ENCODE peak calls at places on chromosomes 12 and 14, in nine cellular contexts. One of them, this sample, is unnamed.

GRCh38 chr14:88983755-88984154 is 159.3 kb downstream of the TTC8 start:
- DNase-seq in foreskin fibroblast: peak
- DNase-seq in ELF-1: peak
- DNase-seq in HuH-7: no peak
- DNase-seq in CD8-positive, alpha-beta T cell: no peak
- DNase-seq in NCI-H1417: no peak
- DNase-seq in smooth muscle cell of the brain vasculature: peak
- DNase-seq in Calu3: no peak
- DNase-seq in H9: no peak
- DNase-seq in this sample: peak

GRCh38 chr14:95547626-95548327 is 12.9 kb downstream of the GLRX5 start:
- DNase-seq in foreskin fibroblast: no peak
- DNase-seq in ELF-1: no peak
- DNase-seq in HuH-7: no peak
- DNase-seq in CD8-positive, alpha-beta T cell: no peak
- DNase-seq in NCI-H1417: no peak
- DNase-seq in smooth muscle cell of the brain vasculature: no peak
- DNase-seq in Calu3: peak
- DNase-seq in H9: peak
- DNase-seq in this sample: no peak

GRCh38 chr14:64450255-64450654 is 15.0 kb upstream of the AKAP5 start:
- DNase-seq in foreskin fibroblast: no peak
- DNase-seq in ELF-1: no peak
- DNase-seq in HuH-7: no peak
- DNase-seq in CD8-positive, alpha-beta T cell: no peak
- DNase-seq in NCI-H1417: no peak
- DNase-seq in smooth muscle cell of the brain vasculature: no peak
- DNase-seq in Calu3: no peak
- DNase-seq in H9: no peak
- DNase-seq in this sample: no peak

GRCh38 chr12:49987620-49988303 is 15.0 kb downstream of the AQP6 start:
- DNase-seq in foreskin fibroblast: no peak
- DNase-seq in ELF-1: no peak
- DNase-seq in HuH-7: no peak
- DNase-seq in CD8-positive, alpha-beta T cell: no peak
- DNase-seq in NCI-H1417: no peak
- DNase-seq in smooth muscle cell of the brain vasculature: peak
- DNase-seq in Calu3: no peak
- DNase-seq in H9: no peak
- DNase-seq in this sample: no peak

GRCh38 chr12:7460375-7461259 is 16.7 kb upstream of the CD163L1 start:
- DNase-seq in foreskin fibroblast: peak
- DNase-seq in ELF-1: peak
- DNase-seq in HuH-7: peak
- DNase-seq in CD8-positive, alpha-beta T cell: peak
- DNase-seq in NCI-H1417: peak
- DNase-seq in smooth muscle cell of the brain vasculature: peak
- DNase-seq in Calu3: peak
- DNase-seq in H9: peak
- DNase-seq in this sample: peak

GRCh38 chr12:65740873-65741600 is 83.2 kb upstream of the HMGA2 start:
- DNase-seq in foreskin fibroblast: peak
- DNase-seq in ELF-1: peak
- DNase-seq in HuH-7: peak
- DNase-seq in CD8-positive, alpha-beta T cell: peak
- DNase-seq in NCI-H1417: no peak
- DNase-seq in smooth muscle cell of the brain vasculature: peak
- DNase-seq in Calu3: peak
- DNase-seq in H9: peak
- DNase-seq in this sample: no peak

GRCh38 chr12:25995906-25996305 is 37.4 kb downstream of the RASSF8 start:
- DNase-seq in foreskin fibroblast: peak
- DNase-seq in ELF-1: no peak
- DNase-seq in HuH-7: no peak
- DNase-seq in CD8-positive, alpha-beta T cell: no peak
- DNase-seq in NCI-H1417: no peak
- DNase-seq in smooth muscle cell of the brain vasculature: no peak
- DNase-seq in Calu3: no peak
- DNase-seq in H9: no peak
- DNase-seq in this sample: no peak

GRCh38 chr12:22121224-22121623 is 75.2 kb downstream of the CMAS start:
- DNase-seq in foreskin fibroblast: no peak
- DNase-seq in ELF-1: no peak
- DNase-seq in HuH-7: no peak
- DNase-seq in CD8-positive, alpha-beta T cell: peak
- DNase-seq in NCI-H1417: no peak
- DNase-seq in smooth muscle cell of the brain vasculature: no peak
- DNase-seq in Calu3: peak
- DNase-seq in H9: peak
- DNase-seq in this sample: peak

GRCh38 chr12:50647479-50647878 is 116.4 kb upstream of the ATF1 start:
- DNase-seq in foreskin fibroblast: peak
- DNase-seq in ELF-1: no peak
- DNase-seq in HuH-7: no peak
- DNase-seq in CD8-positive, alpha-beta T cell: no peak
- DNase-seq in NCI-H1417: no peak
- DNase-seq in smooth muscle cell of the brain vasculature: no peak
- DNase-seq in Calu3: no peak
- DNase-seq in H9: no peak
- DNase-seq in this sample: no peak

GRCh38 chr12:117507547-117507946 is 146.1 kb upstream of the NOS1 start:
- DNase-seq in foreskin fibroblast: no peak
- DNase-seq in ELF-1: no peak
- DNase-seq in HuH-7: no peak
- DNase-seq in CD8-positive, alpha-beta T cell: no peak
- DNase-seq in NCI-H1417: peak
- DNase-seq in smooth muscle cell of the brain vasculature: no peak
- DNase-seq in Calu3: no peak
- DNase-seq in H9: no peak
- DNase-seq in this sample: peak

GRCh38 chr12:115916910-115917668 is 360.4 kb downstream of the MED13L start:
- DNase-seq in foreskin fibroblast: peak
- DNase-seq in ELF-1: peak
- DNase-seq in HuH-7: peak
- DNase-seq in CD8-positive, alpha-beta T cell: peak
- DNase-seq in NCI-H1417: peak
- DNase-seq in smooth muscle cell of the brain vasculature: no peak
- DNase-seq in Calu3: peak
- DNase-seq in H9: peak
- DNase-seq in this sample: peak

GRCh38 chr12:122079038-122079531 is 529 bp downstream of the MLXIP start:
- DNase-seq in foreskin fibroblast: no peak
- DNase-seq in ELF-1: peak
- DNase-seq in HuH-7: no peak
- DNase-seq in CD8-positive, alpha-beta T cell: peak
- DNase-seq in NCI-H1417: peak
- DNase-seq in smooth muscle cell of the brain vasculature: no peak
- DNase-seq in Calu3: no peak
- DNase-seq in H9: peak
- DNase-seq in this sample: peak

GRCh38 chr14:100644383-100644782 is 57.2 kb upstream of the BEGAIN start:
- DNase-seq in foreskin fibroblast: no peak
- DNase-seq in ELF-1: no peak
- DNase-seq in HuH-7: no peak
- DNase-seq in CD8-positive, alpha-beta T cell: no peak
- DNase-seq in NCI-H1417: no peak
- DNase-seq in smooth muscle cell of the brain vasculature: no peak
- DNase-seq in Calu3: no peak
- DNase-seq in H9: no peak
- DNase-seq in this sample: no peak

This sample was measured in NCI-H146.